ENCODE peak calls at places on chromosomes 16 and 17, in four cellular contexts. P is heart right ventricle, L is breast epithelium, F is transverse colon. E is an unnamed sample. For H3K27me3 and H3K9me3, the result is how much of the 10 kb centered on the place peaks cover.

GRCh38 chr17:78340183-78340955 is 19.5 kb downstream of the SOCS3 start:
- DNase-seq in P (no peak), F (no peak), L (no peak), E (no peak)

GRCh38 chr17:80413771-80414507 is 1.0 kb upstream of the ENDOV start:
- DNase-seq in L (no peak), F (no peak), P (no peak), E (no peak)

GRCh38 chr17:65660947-65661346 is 99.5 kb upstream of the AXIN2 start:
- DNase-seq in L (no peak), F (no peak), P (no peak), E (no peak)

GRCh38 chr16:70659953-70660671 is 13.8 kb downstream of the IL34 start:
- DNase-seq in F (no peak), L (no peak), P (no peak), E (no peak)

GRCh38 chr17:44097110-44097810 is 26.2 kb downstream of the HDAC5 start:
- DNase-seq in P (peak), L (no peak), F (no peak), E (no peak)

GRCh38 chr17:66716236-66717026 is 118.5 kb upstream of the CACNG5 start:
- DNase-seq in F (no peak), L (no peak), P (no peak), E (no peak)

GRCh38 chr16:12436201-12436657 is 367.5 kb downstream of the CPPED1 start:
- DNase-seq in P (no peak), L (no peak), F (no peak), E (no peak)

GRCh38 chr16:525520-526180 is 1.9 kb upstream of the CAPN15 start:
- DNase-seq in L (no peak), P (no peak), F (no peak), E (peak)

GRCh38 chr17:77728022-77728671 is 230.4 kb upstream of the TNRC6C start:
- DNase-seq in P (peak), F (no peak), L (no peak), E (no peak)

GRCh38 chr16:81446318-81447275 is 2.0 kb downstream of the CMIP start:
- DNase-seq in P (no peak), L (peak), F (peak), E (peak)

GRCh38 chr17:66494023-66494803 is 191.8 kb downstream of the PRKCA start:
- DNase-seq in F (no peak), P (no peak), L (no peak), E (no peak)

GRCh38 chr16:29806641-29807425 is 504 bp downstream of the MAZ start:
- DNase-seq in P (peak), L (no peak), F (peak), E (no peak)

GRCh38 chr17:199195-199604 is 17.8 kb upstream of the DOC2B start:
- DNase-seq in P (no peak), F (no peak), L (no peak), E (no peak)

GRCh38 chr17:39800540-39800939 is 62.8 kb downstream of the GRB7 start:
- DNase-seq in L (no peak), P (no peak), F (peak), E (peak)

GRCh38 chr16:21638573-21638975 is 13.8 kb downstream of the IGSF6 start:
- DNase-seq in P (no peak), L (no peak), F (no peak), E (no peak)

GRCh38 chr16:17304124-17304813 is 166.5 kb downstream of the XYLT1 start:
- DNase-seq in P (no peak), L (no peak), F (peak), E (no peak)

GRCh38 chr17:2025622-2026309 is 632 bp upstream of the RTN4RL1 start:
- DNase-seq in L (peak), P (peak), F (peak), E (no peak)

GRCh38 chr17:82338858-82339633 is 5.5 kb upstream of the SECTM1 start:
- DNase-seq in L (no peak), P (no peak), F (peak), E (no peak)

GRCh38 chr17:57739402-57740224 is 5.5 kb downstream of the CCDC182 start:
- DNase-seq in F (no peak), L (no peak), P (no peak), E (no peak)

GRCh38 chr16:540645-541340 is 13.3 kb downstream of the CAPN15 start:
- DNase-seq in F (no peak), L (no peak), P (no peak), E (no peak)

GRCh38 chr17:22463110-22463850 is 771.0 kb downstream of the KCNJ18 start:
- DNase-seq in P (no peak), L (no peak), F (no peak), E (no peak)

GRCh38 chr17:40415390-40415789 is 2.3 kb downstream of the TOP2A start:
- DNase-seq in P (no peak), F (no peak), L (no peak), E (no peak)

GRCh38 chr17:42284020-42284369 is 4.3 kb upstream of the STAT5A start:
- DNase-seq in F (no peak), P (no peak), L (no peak), E (no peak)

GRCh38 chr17:31549121-31549524 is 157.6 kb downstream of the RAB11FIP4 start:
- DNase-seq in P (no peak), F (no peak), L (no peak), E (no peak)

GRCh38 chr17:76004750-76005262 is 4.2 kb downstream of the CDK3 start:
- DNase-seq in P (no peak), F (no peak), L (no peak), E (no peak)

GRCh38 chr17:3026125-3026855 is 37.1 kb downstream of the OR1D5 start:
- DNase-seq in L (no peak), P (no peak), F (no peak), E (no peak)

GRCh38 chr17:20109121-20109520 is 100.0 kb downstream of the SPECC1 start:
- DNase-seq in F (no peak), P (no peak), L (no peak), E (no peak)

GRCh38 chr17:20103454-20104448 is 94.6 kb downstream of the SPECC1 start:
- DNase-seq in L (no peak), F (no peak), P (peak), E (no peak)

GRCh38 chr17:20111538-20111937 is 102.4 kb downstream of the SPECC1 start:
- DNase-seq in F (no peak), P (no peak), L (no peak), E (no peak)

DNA sequence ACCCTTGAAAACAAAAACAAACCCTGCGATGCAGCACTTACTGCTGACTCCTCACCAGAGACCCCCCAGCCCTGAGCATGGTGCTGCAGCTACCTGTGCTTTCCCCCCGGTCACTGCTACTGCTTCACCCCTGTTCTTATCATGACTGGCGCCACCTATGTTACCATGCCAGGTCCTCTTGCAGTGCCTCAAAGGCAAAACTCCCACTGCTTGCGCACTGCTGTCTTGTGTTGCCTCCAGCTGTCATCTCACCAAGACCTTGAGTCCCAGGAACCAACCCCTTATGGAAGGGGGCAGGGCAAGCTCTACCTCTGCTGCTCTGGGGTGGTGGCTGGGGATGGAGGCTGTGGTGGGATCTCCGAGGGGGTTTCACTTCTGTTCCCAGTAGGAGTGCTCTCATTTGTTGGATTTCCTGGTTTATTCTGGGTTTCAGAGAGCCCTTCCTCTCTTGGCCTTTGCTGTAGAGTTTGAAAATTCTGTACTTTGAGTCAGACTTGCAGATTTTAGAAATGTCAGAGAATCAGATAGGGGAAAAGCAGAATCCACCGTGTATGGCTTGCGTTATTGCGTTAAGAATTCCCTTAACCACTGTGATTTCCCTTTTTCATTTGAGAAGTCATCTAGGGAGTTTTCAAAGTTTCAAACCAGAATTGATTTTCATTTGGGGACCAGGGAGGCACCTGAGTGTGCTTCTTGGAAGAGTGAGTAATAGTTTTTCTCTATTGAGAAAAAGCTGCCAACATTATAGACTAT is 96.6 kb downstream of the SPECC1 start:
- DNase-seq in F (no peak), L (no peak), P (no peak), E (no peak)
- TF ChIP-seq CTCF in F (no peak), L (no peak), P (no peak), E (no peak)

GRCh38 chr16:75172578-75172977 is 24.3 kb downstream of the ZFP1 start:
- DNase-seq in F (no peak), L (no peak), P (no peak), E (no peak)

GRCh38 chr16:75176926-75177325 is 28.6 kb downstream of the ZFP1 start:
- DNase-seq in L (no peak), P (no peak), F (no peak), E (no peak)

GRCh38 chr16:75179208-75179607 is 27.8 kb downstream of the CTRB2 start:
- DNase-seq in P (no peak), F (no peak), L (no peak), E (no peak)

GRCh38 chr16:75169899-75170405 is 21.6 kb downstream of the ZFP1 start:
- DNase-seq in F (no peak), P (no peak), L (no peak), E (no peak)

GRCh38 chr16:75175074-75175473 is 26.8 kb downstream of the ZFP1 start:
- DNase-seq in P (no peak), L (no peak), F (no peak), E (no peak)
- H3K27me3 ChIP-seq in P (under half), L (under half), F (under half), E (under half)

GRCh38 chr16:62353355-62353754 is 317.1 kb upstream of the CDH8 start:
- DNase-seq in P (no peak), L (no peak), F (no peak), E (no peak)
- H3K9me3 ChIP-seq in P (under half), L (under half), F (under half), E (under half)

GRCh38 chr17:4893721-4894560 is 5.4 kb upstream of the C17orf107 start:
- DNase-seq in F (no peak), L (no peak), P (no peak), E (no peak)

GRCh38 chr17:4897198-4897657 is 2.1 kb upstream of the C17orf107 start:
- DNase-seq in P (no peak), L (no peak), F (no peak), E (no peak)

GRCh38 chr17:4895121-4895520 is 4.2 kb upstream of the C17orf107 start:
- DNase-seq in L (no peak), F (no peak), P (no peak), E (no peak)

GRCh38 chr17:4896332-4897197 is 2.8 kb upstream of the C17orf107 start:
- DNase-seq in P (no peak), L (no peak), F (no peak), E (no peak)

GRCh38 chr17:4895676-4896331 is 3.5 kb upstream of the C17orf107 start:
- DNase-seq in P (no peak), F (no peak), L (no peak), E (no peak)
- TF ChIP-seq CTCF in P (no peak), F (no peak), L (no peak), E (no peak)

GRCh38 chr17:9940826-9941225 is 35.8 kb upstream of the RCVRN start:
- DNase-seq in P (no peak), F (no peak), L (no peak), E (no peak)

GRCh38 chr17:9938764-9939163 is 33.7 kb upstream of the RCVRN start:
- DNase-seq in P (no peak), F (no peak), L (no peak), E (no peak)

GRCh38 chr17:9942885-9943284 is 37.8 kb upstream of the RCVRN start:
- DNase-seq in P (no peak), F (no peak), L (no peak), E (no peak)

GRCh38 chr17:9941305-9941704 is 36.2 kb upstream of the RCVRN start:
- DNase-seq in L (no peak), P (no peak), F (no peak), E (no peak)

DNA sequence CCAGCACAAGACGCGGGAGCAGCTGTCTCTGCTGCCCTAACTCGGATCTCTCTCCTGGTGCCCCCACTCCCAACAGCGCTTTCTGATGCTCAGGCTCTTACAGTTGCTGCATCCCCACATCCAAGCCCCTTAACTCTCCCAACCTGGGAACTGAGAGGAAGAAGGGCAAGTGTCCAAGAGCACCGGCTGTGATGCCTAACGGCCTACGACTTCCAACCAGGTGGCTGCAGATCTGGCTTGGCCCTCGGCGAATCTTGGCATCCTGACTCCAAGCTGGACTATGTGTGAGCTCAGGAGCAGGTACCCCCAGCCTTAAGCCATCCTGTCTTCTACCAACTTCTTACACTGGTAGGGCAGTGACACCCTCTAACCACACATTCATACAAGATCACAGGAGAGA is 38.3 kb upstream of the RCVRN start:
- DNase-seq in F (no peak), P (no peak), L (no peak), E (no peak)
- H3K27me3 ChIP-seq in F (under half), P (under half), L (under half), E (under half)

GRCh38 chr17:5184284-5184683 is 7.4 kb downstream of the ZNF594 start:
- DNase-seq in P (no peak), F (no peak), L (no peak), E (no peak)

GRCh38 chr17:5183410-5183793 is 8.3 kb downstream of the ZNF594 start:
- DNase-seq in L (no peak), P (no peak), F (no peak), E (no peak)

GRCh38 chr17:5179003-5179402 is 12.7 kb downstream of the ZNF594 start:
- DNase-seq in L (no peak), F (no peak), P (no peak), E (no peak)

GRCh38 chr17:5182597-5183409 is 8.9 kb downstream of the ZNF594 start:
- DNase-seq in P (no peak), F (no peak), L (no peak), E (no peak)

DNA sequence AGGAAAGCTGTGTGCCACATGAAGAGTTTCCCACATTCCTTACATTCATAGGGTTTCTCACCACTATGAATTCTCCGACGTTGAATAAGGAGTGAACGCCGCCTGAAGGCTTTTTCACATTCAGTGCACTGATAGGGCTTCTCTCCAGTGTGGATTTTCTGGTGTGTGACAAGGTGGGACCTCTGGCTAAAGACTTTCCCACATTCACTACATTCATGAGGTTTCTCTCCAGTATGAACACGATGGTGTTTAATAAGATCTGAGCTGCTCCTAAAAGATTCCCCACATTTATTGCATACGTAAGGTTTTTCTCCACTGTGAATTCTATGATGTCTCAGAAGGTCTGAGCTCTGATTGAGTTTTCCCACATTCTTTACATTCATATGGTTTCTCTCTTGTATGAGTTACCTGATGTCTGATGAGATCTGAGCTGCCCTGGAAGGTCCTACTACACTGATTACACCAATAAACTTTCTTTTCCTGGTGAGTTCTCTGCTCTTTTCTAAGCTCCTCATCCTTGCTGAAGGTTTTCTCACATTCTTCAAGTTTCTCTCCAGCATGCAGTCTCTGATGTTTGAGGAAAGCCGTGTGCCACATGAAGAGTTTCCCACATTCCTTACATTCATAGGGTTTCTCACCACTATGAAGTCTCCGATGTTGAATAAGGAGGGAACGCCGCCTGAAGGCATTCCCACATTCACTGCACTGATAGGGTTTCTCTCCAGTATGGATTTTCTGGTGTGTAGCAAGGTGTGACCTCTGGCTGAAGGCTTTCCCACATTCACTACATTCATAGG is 10.0 kb downstream of the ZNF594 start:
- DNase-seq in L (no peak), F (no peak), P (no peak), E (no peak)
- H3K9me3 ChIP-seq in L (half or more), F (half or more), P (half or more), E (half or more)

DNA sequence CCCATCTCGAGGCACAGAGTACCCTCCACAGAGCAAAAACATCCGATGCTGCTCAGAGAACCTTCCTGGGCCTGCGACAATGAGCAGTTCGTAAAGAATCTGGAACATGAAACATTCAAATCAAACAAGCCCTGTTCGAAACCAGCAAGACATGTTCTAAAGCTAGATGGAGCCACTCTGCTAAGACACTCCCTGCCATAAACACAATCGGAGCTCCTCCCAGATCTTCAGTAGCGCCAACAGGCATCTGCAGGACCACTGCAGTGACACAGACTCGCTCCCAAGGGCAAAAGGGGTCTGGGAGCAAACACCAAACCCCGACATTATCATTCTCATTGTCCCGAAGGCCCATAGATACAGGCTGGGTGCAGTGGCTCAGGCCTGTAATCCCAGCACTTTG is 108.7 kb downstream of the ZFHX3 start:
- DNase-seq in F (peak), P (peak), L (no peak), E (no peak)
- TF ChIP-seq CTCF in F (no peak), P (peak), L (no peak), E (no peak)